ENCODE peak calls at places on chromosome 14, in five cellular contexts. One of them, this sample, is unnamed.

GRCh38 chr14:79150226-79150625 is 980.1 kb downstream of the NRXN3 start:
- DNase-seq in HFF-Myc: no peak
- DNase-seq in posterior cingulate gyrus: no peak
- DNase-seq in EL: no peak
- DNase-seq in mesothelial cell of epicardium: no peak
- DNase-seq in this sample: peak; percentile 40

GRCh38 chr14:27040552-27040951 is 442.7 kb upstream of the NOVA1 start:
- DNase-seq in mesothelial cell of epicardium: no peak
- DNase-seq in EL: no peak
- DNase-seq in HFF-Myc: no peak
- DNase-seq in posterior cingulate gyrus: no peak
- DNase-seq in this sample: no peak

GRCh38 chr14:76924363-76925151 is 98.3 kb downstream of the LRRC74A start:
- DNase-seq in posterior cingulate gyrus: peak; percentile 89
- DNase-seq in mesothelial cell of epicardium: no peak
- DNase-seq in HFF-Myc: no peak
- DNase-seq in EL: no peak
- DNase-seq in this sample: peak; percentile 78

GRCh38 chr14:52598568-52598967 is 45.9 kb downstream of the GPR137C start:
- DNase-seq in mesothelial cell of epicardium: no peak
- DNase-seq in HFF-Myc: no peak
- DNase-seq in EL: no peak
- DNase-seq in posterior cingulate gyrus: no peak
- DNase-seq in this sample: no peak

GRCh38 chr14:29709490-29709889 is 218.2 kb downstream of the PRKD1 start:
- DNase-seq in mesothelial cell of epicardium: no peak
- DNase-seq in posterior cingulate gyrus: no peak
- DNase-seq in HFF-Myc: no peak
- DNase-seq in EL: no peak
- DNase-seq in this sample: no peak

GRCh38 chr14:70934502-70935134 is 27.4 kb downstream of the PCNX1 start:
- DNase-seq in mesothelial cell of epicardium: no peak
- DNase-seq in posterior cingulate gyrus: no peak
- DNase-seq in HFF-Myc: no peak
- DNase-seq in EL: peak; percentile 23
- DNase-seq in this sample: no peak

GRCh38 chr14:55801121-55801520 is 221.1 kb downstream of the KTN1 start:
- DNase-seq in HFF-Myc: no peak
- DNase-seq in posterior cingulate gyrus: no peak
- DNase-seq in EL: no peak
- DNase-seq in mesothelial cell of epicardium: no peak
- DNase-seq in this sample: no peak

GRCh38 chr14:70882771-70883492 is 24.3 kb upstream of the PCNX1 start:
- DNase-seq in EL: peak; percentile 84
- DNase-seq in HFF-Myc: peak; percentile 82
- DNase-seq in posterior cingulate gyrus: no peak
- DNase-seq in mesothelial cell of epicardium: no peak
- DNase-seq in this sample: peak; percentile 18

GRCh38 chr14:75578099-75578785 is at the start of gene FLVCR2:
- DNase-seq in HFF-Myc: no peak
- DNase-seq in posterior cingulate gyrus: peak; percentile 92
- DNase-seq in mesothelial cell of epicardium: peak; percentile 43
- DNase-seq in EL: peak; percentile 74
- DNase-seq in this sample: peak; percentile 80

GRCh38 chr14:104589338-104590195 is 10.0 kb downstream of the C14orf180 start:
- DNase-seq in mesothelial cell of epicardium: no peak
- DNase-seq in HFF-Myc: no peak
- DNase-seq in EL: no peak
- DNase-seq in posterior cingulate gyrus: no peak
- DNase-seq in this sample: no peak